ENCODE peak calls at places on chromosomes 13 and 19, in seven cellular contexts. Y, X, M, L, D, G and V are unnamed samples.

GRCh38 chr13:102172406-102172805 is 229.4 kb downstream of the FGF14 start:
- DNase-seq in Y (no peak), X (no peak), M (no peak), L (no peak), D (no peak), G (no peak), V (no peak)

GRCh38 chr19:32189956-32190706 is 155.3 kb upstream of the ZNF507 start:
- DNase-seq in Y (no peak), X (no peak), M (no peak), L (no peak), D (no peak), G (no peak), V (peak)

GRCh38 chr19:55301459-55302331 is 17.9 kb downstream of the BRSK1 start:
- DNase-seq in Y (peak), X (peak), M (peak), L (peak), D (peak), G (peak), V (peak)

GRCh38 chr13:100532090-100532766 is 56.4 kb downstream of the GGACT start:
- DNase-seq in Y (no peak), X (no peak), M (no peak), L (no peak), D (no peak), G (no peak), V (peak)

GRCh38 chr19:51097166-51097736 is 11.0 kb downstream of the CTU1 start:
- DNase-seq in Y (peak), X (peak), M (peak), L (peak), D (peak), G (peak), V (no peak)

GRCh38 chr19:47134533-47134932 is 3.9 kb downstream of the SAE1 start:
- DNase-seq in Y (no peak), X (no peak), M (no peak), L (no peak), D (no peak), G (no peak), V (no peak)

GRCh38 chr13:81275666-81276258 is 934.8 kb upstream of the SPRY2 start:
- DNase-seq in Y (no peak), X (no peak), M (no peak), L (no peak), D (no peak), G (no peak), V (no peak)

GRCh38 chr13:59043016-59043415 is 1120.7 kb downstream of the DIAPH3 start:
- DNase-seq in Y (no peak), X (no peak), M (no peak), L (no peak), D (no peak), G (no peak), V (no peak)

GRCh38 chr13:25659091-25659502 is 287.3 kb downstream of the ATP8A2 start:
- DNase-seq in Y (no peak), X (no peak), M (no peak), L (no peak), D (peak), G (no peak), V (no peak)